ENCODE peak calls at places on chromosomes 6 and 20, in six cellular contexts. K is ovary, D is Panc1, M is upper lobe of right lung, I is transverse colon, G is heart left ventricle. T is an unnamed sample.

GRCh38 chr6:105424177-105424783 is 21.4 kb upstream of the PREP start:
- DNase-seq in D (no peak), I (peak; percentile 55), M (no peak), G (peak; percentile 17), K (peak; percentile 43), T (peak; percentile 60)

GRCh38 chr6:136235233-136235564 is 14.9 kb downstream of the MTFR2 start:
- DNase-seq in I (no peak), G (no peak), M (no peak), K (no peak), D (no peak), T (peak; percentile 17)

GRCh38 chr6:43758617-43759050 is 11.4 kb upstream of the VEGFA start:
- DNase-seq in G (no peak), D (no peak), I (no peak), K (no peak), M (no peak), T (no peak)

GRCh38 chr20:62795023-62795761 is 1.1 kb upstream of the MRGBP start:
- DNase-seq in G (peak; percentile 46), M (peak; percentile 80), K (peak; percentile 80), I (peak; percentile 65), D (peak; percentile 27), T (peak; percentile 20)

GRCh38 chr6:5061152-5061551 is 24.0 kb upstream of the PPP1R3G start:
- DNase-seq in I (no peak), D (no peak), M (no peak), G (no peak), K (no peak), T (no peak)

GRCh38 chr6:150910561-150910960 is 45.1 kb downstream of the MTHFD1L start:
- DNase-seq in D (no peak), M (no peak), I (no peak), K (no peak), G (no peak), T (no peak)

GRCh38 chr20:38143646-38144554 is 21.2 kb downstream of the TGM2 start:
- DNase-seq in D (no peak), K (no peak), M (no peak), G (no peak), I (peak; percentile 81), T (peak; percentile 74)

GRCh38 chr20:9590189-9590588 is 75.8 kb downstream of the LAMP5 start:
- DNase-seq in K (no peak), M (no peak), D (no peak), I (no peak), G (no peak), T (peak; percentile 35)

GRCh38 chr6:32938494-32938893 is 2.3 kb downstream of the HLA-DMB start:
- DNase-seq in I (no peak), D (no peak), G (no peak), K (no peak), M (no peak), T (no peak)

GRCh38 chr6:53179961-53180651 is 31.5 kb upstream of the GCM1 start:
- DNase-seq in G (peak; percentile 41), K (no peak), D (no peak), I (peak; percentile 59), M (no peak), T (peak; percentile 84)

GRCh38 chr6:153032255-153032882 is 29.9 kb upstream of the MTRF1L start:
- DNase-seq in K (no peak), I (no peak), D (no peak), G (no peak), M (no peak), T (no peak)

GRCh38 chr6:100229512-100229911 is 235.2 kb downstream of the SIM1 start:
- DNase-seq in K (no peak), G (no peak), D (no peak), M (no peak), I (no peak), T (no peak)

DNA sequence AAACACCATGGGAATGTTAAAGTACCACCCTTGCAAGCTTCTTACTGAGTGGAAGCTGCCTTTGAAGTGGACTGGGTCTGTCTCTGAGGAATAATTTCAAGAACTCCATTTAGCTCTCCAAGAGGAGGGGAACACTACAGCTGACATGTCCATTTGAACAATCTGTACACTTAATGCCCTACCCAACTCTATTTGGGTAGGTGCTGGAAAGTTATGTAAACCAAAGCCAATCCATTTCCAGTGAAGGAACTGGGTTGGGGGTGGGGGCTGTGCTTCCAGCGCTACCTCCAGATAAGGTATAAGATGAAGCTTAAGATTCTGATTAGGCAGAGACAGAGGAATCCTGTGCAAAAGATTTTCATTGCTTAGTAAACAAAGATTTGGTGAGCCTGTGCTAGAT is 122.0 kb downstream of the TCP11 start:
- DNase-seq in I (no peak), G (no peak), K (no peak), D (no peak), M (no peak), T (no peak)
- H3K4me3 ChIP-seq in I (peak overlapping the region; percentile 24), G (peak overlapping the region; percentile 57), K (no peak overlapping the region), D (no peak overlapping the region), M (peak overlapping the region; percentile 53), T (no peak overlapping the region)

DNA sequence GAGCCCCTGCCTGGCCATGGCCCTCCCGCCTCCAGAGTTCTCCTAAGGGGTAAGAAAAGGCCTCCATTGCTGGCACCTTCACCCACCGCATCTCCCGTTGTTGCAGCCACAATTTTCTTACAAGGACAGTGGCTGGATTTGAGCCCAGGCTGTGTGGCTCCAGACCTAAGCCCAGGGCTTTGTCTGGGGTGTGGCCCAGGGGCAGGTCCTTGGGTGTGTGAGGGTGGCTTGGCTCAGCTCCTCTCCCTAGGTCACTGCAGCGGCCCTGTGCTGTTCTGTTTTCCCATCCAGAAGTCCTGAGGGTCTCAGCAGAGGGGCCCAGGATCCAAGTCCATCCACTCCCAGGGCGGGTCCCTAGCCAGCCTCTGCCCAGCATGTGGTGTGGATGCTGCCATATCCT is 408.7 kb upstream of the SULF2 start:
- DNase-seq in M (no peak), D (no peak), I (peak; percentile 65), K (peak; percentile 21), G (no peak), T (no peak)
- H3K27ac ChIP-seq in M (no peak overlapping the region), D (no peak overlapping the region), I (no peak overlapping the region), K (no peak overlapping the region), G (no peak overlapping the region), T (no peak overlapping the region)

GRCh38 chr6:109695468-109695867 is 4.4 kb downstream of the FIG4 start:
- DNase-seq in M (no peak), D (no peak), I (no peak), K (no peak), G (no peak), T (peak; percentile 38)
- TF ChIP-seq CTCF in M (no peak), D (peak; percentile 60), I (no peak), K (no peak), G (no peak), T (peak; percentile 33)

GRCh38 chr6:157559201-157559756 is 178.3 kb downstream of the ZDHHC14 start:
- DNase-seq in G (no peak), M (no peak), I (no peak), K (no peak), D (no peak), T (no peak)

GRCh38 chr6:157561037-157561790 is 180.2 kb downstream of the ZDHHC14 start:
- DNase-seq in I (peak; percentile 41), D (no peak), M (no peak), K (no peak), G (no peak), T (no peak)

GRCh38 chr6:157562997-157563396 is 182.0 kb downstream of the ZDHHC14 start:
- DNase-seq in G (no peak), I (no peak), D (no peak), M (no peak), K (no peak), T (no peak)

GRCh38 chr6:157563611-157564284 is 182.8 kb downstream of the ZDHHC14 start:
- DNase-seq in I (no peak), G (no peak), M (no peak), D (no peak), K (no peak), T (no peak)

GRCh38 chr6:157561929-157562810 is 181.2 kb downstream of the ZDHHC14 start:
- DNase-seq in I (peak; percentile 45), D (no peak), K (no peak), G (no peak), M (no peak), T (no peak)
- H3K4me3 ChIP-seq in I (no peak overlapping the region), D (no peak overlapping the region), K (no peak overlapping the region), G (no peak overlapping the region), M (no peak overlapping the region), T (no peak overlapping the region)

GRCh38 chr6:111794300-111794699 is 79.0 kb downstream of the FYN start:
- DNase-seq in D (no peak), M (no peak), I (no peak), K (no peak), G (no peak), T (no peak)

GRCh38 chr6:111793711-111794111 is 79.5 kb downstream of the FYN start:
- DNase-seq in I (peak; percentile 44), D (no peak), K (no peak), M (no peak), G (no peak), T (no peak)

GRCh38 chr6:111791415-111791814 is 81.8 kb downstream of the FYN start:
- DNase-seq in M (no peak), K (no peak), D (no peak), G (no peak), I (no peak), T (no peak)

GRCh38 chr6:111792914-111793700 is 80.1 kb downstream of the FYN start:
- DNase-seq in M (no peak), K (no peak), G (no peak), D (no peak), I (no peak), T (no peak)

DNA sequence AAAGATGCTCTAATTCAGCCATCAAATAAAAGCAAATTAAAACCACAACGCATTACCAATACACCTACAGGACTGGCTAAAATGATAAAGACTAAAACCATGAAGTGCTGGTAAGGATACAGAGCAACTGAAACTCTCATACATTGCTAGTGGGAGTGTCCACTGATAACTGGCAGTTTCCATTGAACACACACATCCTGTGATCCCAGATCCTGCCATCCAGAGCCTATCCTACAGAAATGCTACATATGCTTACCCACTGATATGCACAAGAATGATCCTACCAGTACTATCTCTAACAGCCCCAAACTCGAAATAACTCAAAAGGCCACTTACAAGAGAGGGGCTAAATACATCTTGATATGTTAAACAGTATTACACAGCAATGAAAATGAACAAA is 81.0 kb downstream of the FYN start:
- DNase-seq in D (no peak), I (no peak), K (no peak), G (no peak), M (no peak), T (no peak)
- H3K27ac ChIP-seq in D (no peak overlapping the region), I (no peak overlapping the region), K (no peak overlapping the region), G (no peak overlapping the region), M (no peak overlapping the region), T (no peak overlapping the region)

T was measured in brain microvascular endothelial cell.